ENCODE peak calls at places on chromosomes 11 and 22, in five cellular contexts. X is mesothelial cell of epicardium, J is Kasumi-1, K is endodermal cell, D is H9. G is an unnamed sample.

GRCh38 chr11:112762686-112763048 is 198.6 kb upstream of the NCAM1 start:
- DNase-seq in D (no peak), J (no peak), X (no peak), K (no peak), G (no peak)

GRCh38 chr11:45087761-45088160 is 58.7 kb upstream of the PRDM11 start:
- DNase-seq in J (no peak), X (no peak), K (no peak), D (no peak), G (no peak)

GRCh38 chr22:45731041-45731797 is 59.6 kb downstream of the ATXN10 start:
- DNase-seq in D (no peak), K (no peak), J (no peak), X (no peak), G (peak)

GRCh38 chr22:44431256-44431655 is 66.8 kb downstream of the RTL6 start:
- DNase-seq in J (no peak), D (no peak), K (peak), X (no peak), G (no peak)

GRCh38 chr22:17628304-17629166 is at the start of gene ATP6V1E1:
- DNase-seq in K (peak), D (peak), X (peak), J (peak), G (peak)

GRCh38 chr22:42967933-42968332 is 47.0 kb downstream of the PACSIN2 start:
- DNase-seq in D (no peak), X (no peak), K (peak), J (peak), G (no peak)

GRCh38 chr11:124717421-124717785 is 22.3 kb upstream of the NRGN start:
- DNase-seq in J (no peak), D (no peak), X (no peak), K (no peak), G (no peak)

GRCh38 chr11:65448074-65448417 is 25.4 kb downstream of the NEAT1 start:
- DNase-seq in X (no peak), J (no peak), K (no peak), D (no peak), G (no peak)

GRCh38 chr11:65843811-65844210 is 10.0 kb downstream of the SNX32 start:
- DNase-seq in X (no peak), J (no peak), D (no peak), K (no peak), G (no peak)

GRCh38 chr22:41907436-41908401 is 7.2 kb downstream of the SHISA8 start:
- DNase-seq in X (no peak), K (peak), D (peak), J (no peak), G (peak)

GRCh38 chr11:67053896-67054850 is 2.5 kb upstream of the RHOD start:
- DNase-seq in D (peak), J (peak), K (peak), X (no peak), G (peak)

GRCh38 chr11:126359431-126360048 is 4.1 kb downstream of the ST3GAL4 start:
- DNase-seq in J (no peak), X (no peak), K (no peak), D (no peak), G (no peak)

GRCh38 chr11:72141066-72141465 is 5.5 kb downstream of the FOLR3 start:
- DNase-seq in J (no peak), X (no peak), K (no peak), D (no peak), G (no peak)

GRCh38 chr11:123470862-123471261 is 40.8 kb downstream of the GRAMD1B start:
- DNase-seq in D (no peak), J (no peak), X (no peak), K (no peak), G (no peak)

GRCh38 chr11:95100191-95100648 is 10.6 kb downstream of the ENDOD1 start:
- DNase-seq in K (no peak), X (no peak), D (no peak), J (no peak), G (no peak)

GRCh38 chr11:60316317-60316716 is 10.7 kb upstream of the MS4A6E start:
- DNase-seq in K (no peak), J (no peak), X (no peak), D (no peak), G (no peak)

GRCh38 chr11:74650498-74650897 is 58.1 kb downstream of the POLD3 start:
- DNase-seq in J (no peak), X (no peak), D (no peak), K (no peak), G (no peak)

GRCh38 chr11:134664863-134665535 is 253.0 kb upstream of the B3GAT1 start:
- DNase-seq in X (no peak), K (peak), J (no peak), D (no peak), G (no peak)

GRCh38 chr11:132852361-132852760 is 679.9 kb downstream of the OPCML start:
- DNase-seq in J (no peak), K (no peak), D (no peak), X (no peak), G (no peak)

GRCh38 chr11:45379162-45379863 is 93.2 kb upstream of the SYT13 start:
- DNase-seq in K (no peak), X (no peak), D (no peak), J (no peak), G (no peak)

GRCh38 chr11:79018371-79018849 is 422.4 kb downstream of the TENM4 start:
- DNase-seq in X (no peak), D (no peak), J (no peak), K (peak), G (no peak)

GRCh38 chr11:103662880-103663279 is 373.6 kb upstream of the DDI1 start:
- DNase-seq in D (no peak), J (peak), K (no peak), X (no peak), G (no peak)

GRCh38 chr11:2825886-2826678 is 59.5 kb downstream of the CDKN1C start:
- DNase-seq in X (no peak), K (no peak), J (peak), D (no peak), G (no peak)

GRCh38 chr11:19696073-19696472 is 16.6 kb upstream of the NAV2 start:
- DNase-seq in J (no peak), D (no peak), K (no peak), X (no peak), G (no peak)

GRCh38 chr11:14270690-14271542 is 88.1 kb downstream of the RRAS2 start:
- DNase-seq in D (no peak), X (no peak), J (peak), K (no peak), G (no peak)

GRCh38 chr11:119363081-119363861 is 16.8 kb upstream of the MFRP start:
- DNase-seq in J (no peak), D (no peak), K (peak), X (no peak), G (peak)

GRCh38 chr22:27790396-27791216 is 10.9 kb downstream of the MN1 start:
- DNase-seq in X (no peak), K (no peak), D (no peak), J (no peak), G (peak)